ENCODE peak calls at places on chromosome 16, in four cellular contexts. O is HCT116, G is K562, S is Panc1. A is an unnamed sample.

GRCh38 chr16:82633964-82634600 is 7.3 kb downstream of the CDH13 start:
- DNase-seq in O (no peak), G (no peak), S (no peak), A (no peak)

GRCh38 chr16:88284626-88285513 is 97.9 kb upstream of the ZNF469 start:
- DNase-seq in O (no peak), G (no peak), S (no peak), A (no peak)

GRCh38 chr16:89917773-89918452 is 749 bp upstream of the MC1R start:
- DNase-seq in O (peak; percentile 96), G (peak; percentile 78), S (no peak), A (peak; percentile 90)

GRCh38 chr16:19105891-19106624 is 7.7 kb upstream of the ITPRIPL2 start:
- DNase-seq in O (no peak), G (no peak), S (no peak), A (no peak)

GRCh38 chr16:7408700-7409340 is 76.2 kb downstream of the RBFOX1 start:
- DNase-seq in O (no peak), G (no peak), S (no peak), A (no peak)

GRCh38 chr16:27485811-27486210 is 63.9 kb downstream of the GTF3C1 start:
- DNase-seq in O (no peak), G (no peak), S (no peak), A (no peak)

GRCh38 chr16:83068686-83069085 is 441.9 kb downstream of the CDH13 start:
- DNase-seq in O (no peak), G (no peak), S (no peak), A (no peak)

GRCh38 chr16:4855371-4855770 is 8.1 kb downstream of the UBN1 start:
- DNase-seq in O (no peak), G (no peak), S (no peak), A (no peak)

GRCh38 chr16:75097941-75098897 is 18.4 kb downstream of the LDHD start:
- DNase-seq in O (no peak), G (no peak), S (no peak), A (no peak)

GRCh38 chr16:84199097-84199496 is 8.1 kb downstream of the ADAD2 start:
- DNase-seq in O (no peak), G (no peak), S (no peak), A (no peak)

GRCh38 chr16:72590179-72590937 is 418.4 kb upstream of the PMFBP1 start:
- DNase-seq in O (no peak), G (no peak), S (no peak), A (no peak)

GRCh38 chr16:31253642-31254045 is 6.1 kb upstream of the ITGAM start:
- DNase-seq in O (no peak), G (peak; percentile 95), S (no peak), A (peak; percentile 23)

GRCh38 chr16:89687092-89687940 is 827 bp downstream of the CDK10 start:
- DNase-seq in O (no peak), G (peak; percentile 48), S (no peak), A (peak; percentile 99)

GRCh38 chr16:54242199-54242598 is 44.4 kb downstream of the IRX3 start:
- DNase-seq in O (peak; percentile 41), G (peak; percentile 16), S (no peak), A (peak; percentile 53)

GRCh38 chr16:66898933-66899309 is 18.6 kb downstream of the PDP2 start:
- DNase-seq in O (no peak), G (no peak), S (no peak), A (no peak)

GRCh38 chr16:66900721-66901441 is 17.8 kb downstream of the CDH16 start:
- DNase-seq in O (no peak), G (peak; percentile 60), S (no peak), A (no peak)

GRCh38 chr16:66901626-66902025 is 17.1 kb downstream of the CDH16 start:
- DNase-seq in O (no peak), G (no peak), S (no peak), A (no peak)

GRCh38 chr16:66899310-66899944 is 19.1 kb downstream of the PDP2 start:
- DNase-seq in O (no peak), G (peak; percentile 32), S (no peak), A (no peak)

GRCh38 chr16:66899945-66900688 is 18.6 kb downstream of the CDH16 start:
- DNase-seq in O (no peak), G (peak; percentile 97), S (no peak), A (peak; percentile 72)
- TF ChIP-seq TCF7L2 in O (no peak), G (no peak), S (no peak), A (no peak)

GRCh38 chr16:79644977-79645667 is 44.6 kb upstream of the MAF start:
- DNase-seq in O (no peak), G (no peak), S (no peak), A (no peak)

GRCh38 chr16:79645701-79646100 is 45.2 kb upstream of the MAF start:
- DNase-seq in O (no peak), G (no peak), S (no peak), A (no peak)

GRCh38 chr16:79651363-79651762 is 50.8 kb upstream of the MAF start:
- DNase-seq in O (no peak), G (no peak), S (no peak), A (no peak)

GRCh38 chr16:79647586-79647985 is 47.0 kb upstream of the MAF start:
- DNase-seq in O (no peak), G (no peak), S (no peak), A (no peak)

DNA sequence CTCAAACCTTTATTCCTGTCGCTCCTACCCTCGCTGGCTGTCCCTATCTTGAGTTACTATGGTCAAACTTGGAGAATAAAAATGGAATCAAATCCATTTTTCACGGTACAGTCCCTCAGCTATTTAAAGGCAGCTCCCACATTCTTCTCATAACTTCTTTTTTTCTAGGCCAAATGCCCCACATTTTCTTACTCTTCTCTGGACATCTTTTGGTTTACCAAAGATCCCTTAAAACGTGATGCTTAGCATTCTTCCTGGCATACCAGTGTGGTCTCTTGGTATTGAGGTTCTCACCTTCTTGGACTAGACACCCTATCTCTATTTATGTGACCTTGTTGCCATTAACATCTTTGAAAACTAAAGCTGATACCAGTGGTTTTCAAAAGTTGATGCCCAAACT is 48.3 kb upstream of the MAF start:
- DNase-seq in O (no peak), G (no peak), S (no peak), A (no peak)
- TF ChIP-seq TCF7L2 in O (no peak), G (no peak), S (no peak), A (no peak)

GRCh38 chr16:48210747-48211146 is 33.4 kb upstream of the LONP2 start:
- DNase-seq in O (no peak), G (no peak), S (no peak), A (no peak)
- TF ChIP-seq TCF7L2 in O (no peak), G (no peak), S (no peak), A (no peak)

GRCh38 chr16:85449195-85449884 is 163.8 kb upstream of the GSE1 start:
- DNase-seq in O (no peak), G (no peak), S (no peak), A (peak; percentile 61)

GRCh38 chr16:85449885-85450245 is 163.3 kb upstream of the GSE1 start:
- DNase-seq in O (no peak), G (no peak), S (no peak), A (no peak)

GRCh38 chr16:85447657-85448313 is 165.3 kb upstream of the GSE1 start:
- DNase-seq in O (no peak), G (no peak), S (no peak), A (no peak)

GRCh38 chr16:85446846-85447656 is 166.1 kb upstream of the GSE1 start:
- DNase-seq in O (no peak), G (no peak), S (no peak), A (no peak)

DNA sequence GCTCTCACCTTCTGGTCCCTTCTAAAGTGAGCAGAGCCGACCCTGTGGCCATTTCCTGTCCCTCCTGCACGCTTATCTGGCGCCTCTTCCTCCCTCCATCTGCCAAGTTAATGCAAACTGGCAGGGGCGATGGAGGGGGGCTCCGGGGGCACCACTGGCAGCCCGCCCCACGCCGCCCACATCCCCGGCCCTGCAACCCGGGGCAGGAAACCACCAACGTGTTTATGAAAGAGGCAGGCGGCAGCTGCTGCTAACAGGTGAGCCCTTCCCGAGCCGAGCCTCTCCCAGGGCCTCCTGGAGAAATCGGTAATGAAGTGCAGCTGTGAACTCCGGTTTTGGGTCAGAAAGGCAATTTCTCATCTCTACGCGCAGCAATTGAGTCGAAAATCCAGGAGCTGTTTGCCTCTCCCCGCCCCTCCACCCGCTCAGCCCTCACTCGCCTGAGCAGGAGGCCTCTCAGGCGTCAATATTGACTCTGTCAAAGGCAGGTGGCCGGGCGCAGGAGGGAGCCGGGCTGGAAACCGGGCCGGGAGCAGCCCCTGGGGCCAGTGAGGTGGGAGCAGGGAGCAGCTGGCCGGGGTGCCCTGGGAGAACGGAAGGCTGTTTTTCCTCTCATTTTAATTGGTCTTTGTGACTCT is 164.4 kb upstream of the GSE1 start:
- DNase-seq in O (no peak), G (no peak), S (no peak), A (peak; percentile 79)
- TF ChIP-seq TCF7L2 in O (no peak), G (no peak), S (no peak), A (no peak)

GRCh38 chr16:85444879-85445778 is 168.0 kb upstream of the GSE1 start:
- DNase-seq in O (no peak), G (peak; percentile 41), S (no peak), A (no peak)
- TF ChIP-seq TCF7L2 in O (no peak), G (no peak), S (no peak), A (no peak)

GRCh38 chr16:85246473-85246872 is 134.2 kb upstream of the CIBAR2 start:
- DNase-seq in O (no peak), G (no peak), S (no peak), A (no peak)
- TF ChIP-seq TCF7L2 in O (no peak), G (no peak), S (no peak), A (no peak)

A was measured in HepG2.